ENCODE peak calls at places on chromosomes 5 and 9, in seven cellular contexts. X, V, N, K, U, G and Q are unnamed samples.

GRCh38 chr5:150065886-150066285 is 20.5 kb downstream of the CSF1R start:
- DNase-seq in V (no peak), K (peak; percentile 45), N (no peak), X (no peak), G (no peak), U (no peak), Q (no peak)

GRCh38 chr9:132241840-132242620 is 80.2 kb downstream of the NTNG2 start:
- DNase-seq in G (peak; percentile 52), V (peak; percentile 52), U (no peak), X (peak; percentile 61), N (peak; percentile 26), K (peak; percentile 52), Q (no peak)

GRCh38 chr5:177496111-177497010 is 1.0 kb downstream of the PDLIM7 start:
- DNase-seq in G (peak; percentile 76), N (peak; percentile 91), V (no peak), K (peak; percentile 81), X (peak; percentile 97), U (peak; percentile 79), Q (peak; percentile 55)

GRCh38 chr5:28810751-28811136 is 1772.4 kb upstream of the CDH9 start:
- DNase-seq in N (no peak), V (no peak), K (no peak), G (peak; percentile 59), U (peak; percentile 25), X (no peak), Q (no peak)

GRCh38 chr9:68704804-68705635 is at the start of gene PIP5K1B:
- DNase-seq in X (peak; percentile 90), V (no peak), N (peak; percentile 81), K (peak; percentile 91), U (peak; percentile 84), G (peak; percentile 84), Q (peak; percentile 87)

GRCh38 chr9:94812343-94812742 is 85.8 kb downstream of the AOPEP start:
- DNase-seq in G (no peak), K (no peak), X (no peak), N (no peak), V (no peak), U (peak; percentile 31), Q (no peak)

GRCh38 chr9:21031091-21031817 is at the start of gene HACD4:
- DNase-seq in G (peak; percentile 51), V (peak; percentile 65), X (peak; percentile 61), K (peak; percentile 39), U (peak; percentile 53), N (no peak), Q (peak; percentile 48)

GRCh38 chr5:74672215-74672877 is 12.7 kb upstream of the HEXB start:
- DNase-seq in K (no peak), G (no peak), V (no peak), N (no peak), X (no peak), U (no peak), Q (no peak)

GRCh38 chr5:62115009-62115408 is 191.0 kb upstream of the KIF2A start:
- DNase-seq in U (no peak), N (no peak), G (no peak), V (no peak), K (no peak), X (no peak), Q (no peak)

GRCh38 chr5:3466392-3466791 is 129.2 kb upstream of the IRX1 start:
- DNase-seq in U (no peak), N (no peak), X (no peak), V (no peak), K (no peak), G (no peak), Q (no peak)

GRCh38 chr5:137888489-137888874 is 775 bp upstream of the PKD2L2 start:
- DNase-seq in U (no peak), N (no peak), X (peak; percentile 8), V (no peak), G (no peak), K (no peak), Q (no peak)

GRCh38 chr5:168768172-168768571 is 189.0 kb upstream of the PANK3 start:
- DNase-seq in N (no peak), K (no peak), X (no peak), G (no peak), V (no peak), U (no peak), Q (no peak)

GRCh38 chr5:26669031-26669430 is 369.4 kb downstream of the CDH9 start:
- DNase-seq in G (no peak), K (no peak), U (no peak), X (no peak), N (no peak), V (no peak), Q (no peak)

GRCh38 chr9:20914556-20914955 is 116.9 kb downstream of the HACD4 start:
- DNase-seq in X (no peak), N (no peak), V (no peak), U (no peak), G (no peak), K (no peak), Q (no peak)

GRCh38 chr5:16733597-16733996 is 116.8 kb upstream of the RETREG1 start:
- DNase-seq in X (peak; percentile 65), G (peak; percentile 13), V (no peak), K (no peak), N (no peak), U (no peak), Q (no peak)

GRCh38 chr5:113117543-113118110 is 141.0 kb downstream of the DCP2 start:
- DNase-seq in K (no peak), N (no peak), G (peak; percentile 34), X (no peak), V (no peak), U (no peak), Q (no peak)

GRCh38 chr5:127425037-127425436 is 92.4 kb upstream of the PRRC1 start:
- DNase-seq in G (no peak), X (peak; percentile 80), U (no peak), N (no peak), V (no peak), K (no peak), Q (no peak)

GRCh38 chr5:162068412-162068811 is 839 bp downstream of the GABRG2 start:
- DNase-seq in G (no peak), N (peak; percentile 22), X (peak; percentile 94), V (no peak), U (peak; percentile 97), K (no peak), Q (no peak)

GRCh38 chr9:93680445-93681315 is 104.3 kb downstream of the PHF2 start:
- DNase-seq in X (no peak), G (no peak), V (no peak), N (no peak), U (no peak), K (peak; percentile 17), Q (peak; percentile 25)

GRCh38 chr5:14739538-14739937 is 75.0 kb downstream of the OTULIN start:
- DNase-seq in V (no peak), X (no peak), K (no peak), U (no peak), N (no peak), G (no peak), Q (no peak)